ENCODE peak calls at places on chromosomes 11 and 22, in eight cellular contexts. W is tibial nerve, O is endothelial cell of umbilical vein, K is body of pancreas, B is prostate gland, I is gastrocnemius medialis, L is uterus, R is esophagus muscularis mucosa. C is an unnamed sample.

GRCh38 chr11:13384837-13385417 is 78.1 kb downstream of the BTBD10 start:
- DNase-seq in L (no peak), W (peak; percentile 58), B (no peak), K (no peak), I (no peak), R (no peak), O (peak; percentile 65), C (no peak)

GRCh38 chr11:2534957-2535672 is 90.3 kb downstream of the KCNQ1 start:
- DNase-seq in R (no peak), W (no peak), O (no peak), B (no peak), I (no peak), L (no peak), K (no peak), C (no peak)

GRCh38 chr11:62976109-62976508 is 8.7 kb downstream of the SLC22A6 start:
- DNase-seq in L (no peak), O (no peak), R (no peak), B (no peak), I (no peak), W (no peak), K (no peak), C (no peak)

GRCh38 chr11:23278121-23278520 is 417.8 kb upstream of the CCDC179 start:
- DNase-seq in R (no peak), K (no peak), I (no peak), W (no peak), B (no peak), L (no peak), O (peak; percentile 33), C (no peak)

GRCh38 chr22:40741116-40741515 is 61.8 kb downstream of the MCHR1 start:
- DNase-seq in O (no peak), L (no peak), B (no peak), W (no peak), K (no peak), R (no peak), I (no peak), C (no peak)

GRCh38 chr11:74057251-74058151 is 48.6 kb upstream of the UCP3 start:
- DNase-seq in W (no peak), L (no peak), K (no peak), I (no peak), B (no peak), O (peak; percentile 29), R (no peak), C (no peak)

GRCh38 chr22:43185860-43186261 is 1.1 kb downstream of the TTLL12 start:
- DNase-seq in K (peak; percentile 78), B (peak; percentile 86), L (peak; percentile 61), W (peak; percentile 52), I (peak; percentile 15), R (no peak), O (peak; percentile 45), C (peak; percentile 86)

GRCh38 chr11:9158898-9159391 is 67.5 kb upstream of the SCUBE2 start:
- DNase-seq in O (peak; percentile 38), K (no peak), L (no peak), I (no peak), B (no peak), W (no peak), R (no peak), C (no peak)

GRCh38 chr22:22730655-22731373 is 86.4 kb downstream of the GGTLC2 start:
- DNase-seq in I (no peak), L (no peak), W (no peak), B (no peak), R (peak; percentile 55), K (no peak), O (no peak), C (no peak)

GRCh38 chr11:79219186-79220045 is 221.4 kb downstream of the TENM4 start:
- DNase-seq in W (no peak), L (no peak), I (no peak), O (no peak), B (no peak), R (no peak), K (no peak), C (no peak)

GRCh38 chr22:48436201-48436931 is 1391.3 kb downstream of the BRD1 start:
- DNase-seq in K (no peak), I (no peak), R (no peak), L (no peak), W (no peak), O (no peak), B (no peak), C (no peak)

DNA sequence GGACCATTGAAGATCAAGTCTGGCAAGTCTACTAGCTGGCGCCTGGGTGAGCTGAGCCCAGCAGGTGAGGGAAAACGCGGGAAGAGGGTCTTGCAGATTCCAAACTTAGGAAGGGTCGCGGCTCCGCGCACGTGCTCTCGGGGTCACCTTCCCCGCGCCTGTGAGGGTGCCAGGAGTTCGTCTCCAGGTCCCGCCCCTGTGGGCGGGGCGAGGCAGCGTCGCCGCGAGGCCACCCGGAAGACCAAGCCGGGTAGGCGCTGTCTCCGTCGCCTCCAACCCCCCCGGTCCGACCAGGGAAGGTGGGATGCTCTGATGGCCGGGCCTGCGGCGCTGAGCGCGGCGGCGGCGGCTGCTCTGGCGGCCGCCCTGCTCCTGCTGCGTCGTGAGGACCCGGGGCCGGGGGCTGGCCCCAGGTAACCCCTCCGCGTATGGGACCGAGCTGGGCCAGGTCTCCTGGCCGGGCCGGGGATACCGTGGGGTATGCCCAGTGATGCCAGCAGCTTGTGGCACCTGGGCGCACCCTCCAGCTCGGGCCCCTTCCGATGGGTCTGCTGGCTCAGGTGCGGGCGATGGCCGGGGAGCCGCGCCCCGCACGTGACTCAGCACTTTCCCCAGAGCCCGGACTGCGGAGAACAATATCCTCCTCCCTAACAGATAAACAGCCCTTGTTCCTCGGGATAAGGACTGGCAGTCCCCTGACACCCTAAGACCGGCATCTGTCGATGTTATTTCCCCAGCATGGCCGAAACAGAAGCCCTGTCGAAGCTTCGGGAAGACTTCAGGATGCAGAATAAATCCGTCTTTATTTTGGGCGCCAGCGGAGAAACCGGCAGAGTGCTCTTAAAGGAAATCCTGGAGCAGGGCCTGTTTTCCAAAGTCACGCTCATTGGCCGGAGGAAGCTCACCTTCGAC is at the start of gene HTATIP2:
- DNase-seq in K (peak; percentile 61), I (peak; percentile 63), O (peak; percentile 69), W (peak; percentile 63), R (no peak), L (peak; percentile 72), B (peak; percentile 54), C (peak; percentile 53)
- TF ChIP-seq POLR2A in K (peak; percentile 52), I (peak; percentile 77), O (peak; percentile 34), W (peak; percentile 54), R (peak; percentile 38), L (peak; percentile 44), B (peak; percentile 62), C (peak; percentile 43)

GRCh38 chr22:50169774-50170341 is 673 bp upstream of the PANX2 start:
- DNase-seq in O (no peak), W (no peak), I (no peak), L (no peak), R (no peak), B (no peak), K (peak; percentile 50), C (no peak)
- H3K4me3 ChIP-seq in O (peak overlapping the region; percentile 42), W (peak overlapping the region; percentile 37), I (peak overlapping the region; percentile 40), L (peak overlapping the region; percentile 45), R (peak overlapping the region; percentile 64), B (peak overlapping the region; percentile 46), K (no peak overlapping the region), C (no peak overlapping the region)

GRCh38 chr11:7522106-7522505 is 8.3 kb downstream of the PPFIBP2 start:
- DNase-seq in W (no peak), B (no peak), O (no peak), I (no peak), K (no peak), R (no peak), L (no peak), C (no peak)

GRCh38 chr11:7522546-7522945 is 8.7 kb downstream of the PPFIBP2 start:
- DNase-seq in O (no peak), W (no peak), B (no peak), I (no peak), K (no peak), L (no peak), R (no peak), C (no peak)

GRCh38 chr11:7518811-7519562 is 5.2 kb downstream of the PPFIBP2 start:
- DNase-seq in R (no peak), L (no peak), B (no peak), W (no peak), I (no peak), O (no peak), K (no peak), C (no peak)

GRCh38 chr11:7520981-7521487 is 7.2 kb downstream of the PPFIBP2 start:
- DNase-seq in L (no peak), I (no peak), K (no peak), B (no peak), R (no peak), W (no peak), O (no peak), C (no peak)

DNA sequence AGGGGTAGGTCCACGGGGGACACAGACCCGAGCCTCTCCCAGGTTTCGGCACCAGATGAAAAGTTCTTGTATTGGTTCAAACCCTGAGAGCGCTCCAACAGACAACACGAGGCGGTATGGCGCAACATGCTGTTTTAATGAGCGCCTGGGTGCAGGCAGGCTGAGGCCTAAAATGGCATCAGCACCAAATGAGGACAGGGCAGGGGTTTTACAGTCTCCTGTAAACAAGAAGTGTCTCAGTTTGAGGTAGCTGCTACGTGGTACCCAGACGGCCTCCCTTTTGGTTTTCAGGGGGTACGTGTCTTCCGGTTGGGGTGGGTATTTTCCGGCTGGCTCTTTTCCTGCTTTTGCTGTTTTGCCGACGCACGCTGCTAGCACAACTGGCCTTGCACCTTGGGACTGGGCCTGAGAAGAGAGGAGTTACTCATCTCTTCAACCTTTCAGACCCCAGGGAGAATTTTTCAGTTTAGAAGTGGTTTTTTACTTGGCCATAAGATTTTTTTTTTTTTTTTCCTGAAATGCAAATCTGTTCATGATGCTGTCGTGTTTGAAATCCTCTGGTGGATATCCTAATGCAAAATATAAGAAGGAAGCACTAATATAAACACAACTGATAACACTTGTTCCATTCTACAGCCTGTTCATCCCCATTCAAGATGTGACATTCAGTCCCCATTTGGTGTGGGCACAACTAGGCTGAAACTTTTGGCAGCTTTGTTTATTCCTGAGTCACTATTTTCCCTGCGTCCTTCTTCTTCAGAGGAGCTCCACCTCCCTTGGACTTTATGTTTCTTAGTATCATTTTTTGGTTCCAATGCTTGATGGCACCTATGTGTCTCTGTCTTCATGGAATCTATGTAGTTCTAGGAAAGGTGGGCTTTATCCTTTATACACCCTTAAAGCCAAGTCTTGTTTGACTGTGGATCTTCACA is 6.5 kb downstream of the PPFIBP2 start:
- DNase-seq in L (no peak), R (no peak), O (no peak), W (no peak), I (no peak), K (no peak), B (no peak), C (peak; percentile 38)
- TF ChIP-seq POLR2A in L (no peak), R (no peak), O (no peak), W (no peak), I (no peak), K (no peak), B (no peak), C (no peak)

DNA sequence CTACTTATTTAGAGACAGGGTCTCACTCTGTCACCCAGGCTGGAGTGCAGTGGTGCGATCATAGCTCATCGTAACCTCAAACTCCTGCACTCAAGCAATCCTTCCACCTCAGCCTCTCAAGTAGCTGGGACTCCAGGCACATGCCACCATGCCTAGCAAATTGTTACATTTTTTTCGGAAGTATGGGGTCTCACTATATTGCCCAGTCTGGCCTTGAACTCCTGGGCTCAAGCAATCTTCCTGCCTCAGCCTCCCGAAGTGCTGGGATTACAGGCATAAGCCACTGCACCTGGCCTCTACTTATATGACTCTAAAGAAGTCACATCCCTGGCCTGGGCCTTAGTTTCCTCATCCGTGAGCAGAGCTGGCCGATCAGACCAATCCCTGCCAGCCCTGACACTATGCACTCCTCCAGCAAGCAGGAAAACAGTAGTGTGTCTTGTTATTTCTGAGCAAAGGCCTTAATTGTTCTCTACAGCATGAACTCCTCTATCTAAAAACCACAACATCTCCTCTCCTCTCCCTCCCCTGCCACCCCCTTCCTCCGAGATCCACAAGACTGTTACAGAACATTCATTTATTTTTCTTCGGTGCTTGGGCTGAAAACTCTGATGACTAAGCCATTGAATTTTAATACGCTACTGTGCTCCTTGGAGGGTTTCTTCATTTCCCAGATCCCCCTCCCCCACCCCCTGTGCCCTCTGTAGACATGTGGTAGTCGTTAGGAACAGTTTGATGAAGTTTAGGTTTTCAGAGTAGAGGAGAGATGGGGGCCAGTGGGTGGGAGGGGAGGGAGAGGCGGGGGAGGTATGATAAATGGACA is 91.5 kb downstream of the ABTB2 start:
- DNase-seq in I (no peak), O (no peak), B (no peak), L (peak; percentile 65), R (no peak), W (peak; percentile 69), K (no peak), C (no peak)
- H3K4me3 ChIP-seq in I (no peak overlapping the region), O (no peak overlapping the region), B (no peak overlapping the region), L (no peak overlapping the region), R (no peak overlapping the region), W (no peak overlapping the region), K (no peak overlapping the region), C (no peak overlapping the region)